ENCODE peak calls at places on chromosomes 2 and 18, in four cellular contexts. One of them, this sample, is unnamed. For H3K9me3 and H3K36me3, the result is how much of the 10 kb centered on the place peaks cover.

GRCh38 chr2:79368116-79368630 is 144.7 kb upstream of the CTNNA2 start:
- DNase-seq in GM23248: no peak
- DNase-seq in K562: no peak
- DNase-seq in neuronal stem cell: no peak
- DNase-seq in this sample: no peak

GRCh38 chr2:30266051-30266621 is 34.8 kb downstream of the LBH start:
- DNase-seq in GM23248: peak
- DNase-seq in K562: no peak
- DNase-seq in neuronal stem cell: no peak
- DNase-seq in this sample: peak

GRCh38 chr2:100262555-100263320 is 59.6 kb downstream of the LONRF2 start:
- DNase-seq in GM23248: peak
- DNase-seq in K562: peak
- DNase-seq in neuronal stem cell: peak
- DNase-seq in this sample: peak

GRCh38 chr2:42385225-42385624 is 24.2 kb upstream of the COX7A2L start:
- DNase-seq in GM23248: peak
- DNase-seq in K562: no peak
- DNase-seq in neuronal stem cell: no peak
- DNase-seq in this sample: no peak

GRCh38 chr18:49967171-49967570 is 153.8 kb upstream of the ACAA2 start:
- DNase-seq in GM23248: no peak
- DNase-seq in K562: no peak
- DNase-seq in neuronal stem cell: no peak
- DNase-seq in this sample: no peak

GRCh38 chr2:25566694-25567093 is 106.7 kb downstream of the DTNB start:
- DNase-seq in GM23248: no peak
- DNase-seq in K562: no peak
- DNase-seq in neuronal stem cell: no peak
- DNase-seq in this sample: peak

GRCh38 chr2:27496357-27497287 is at the start of gene GCKR:
- DNase-seq in GM23248: peak
- DNase-seq in K562: peak
- DNase-seq in neuronal stem cell: no peak
- DNase-seq in this sample: no peak

GRCh38 chr2:121898483-121898882 is 143.0 kb downstream of the TSN start:
- DNase-seq in GM23248: peak
- DNase-seq in K562: no peak
- DNase-seq in neuronal stem cell: no peak
- DNase-seq in this sample: no peak

GRCh38 chr2:241154915-241155314 is 4.6 kb downstream of the PPP1R7 start:
- DNase-seq in GM23248: peak
- DNase-seq in K562: no peak
- DNase-seq in neuronal stem cell: no peak
- DNase-seq in this sample: no peak

GRCh38 chr2:205865794-205866490 is 183.6 kb downstream of the NRP2 start:
- DNase-seq in GM23248: peak
- DNase-seq in K562: no peak
- DNase-seq in neuronal stem cell: no peak
- DNase-seq in this sample: no peak

GRCh38 chr2:177284531-177284930 is 20.0 kb upstream of the NFE2L2 start:
- DNase-seq in GM23248: no peak
- DNase-seq in K562: no peak
- DNase-seq in neuronal stem cell: no peak
- DNase-seq in this sample: no peak

GRCh38 chr2:173830169-173830568 is 135.0 kb downstream of the SP3 start:
- DNase-seq in GM23248: peak
- DNase-seq in K562: no peak
- DNase-seq in neuronal stem cell: no peak
- DNase-seq in this sample: no peak

GRCh38 chr2:120262150-120262549 is 9.5 kb downstream of the RALB start:
- DNase-seq in GM23248: no peak
- DNase-seq in K562: no peak
- DNase-seq in neuronal stem cell: no peak
- DNase-seq in this sample: no peak

GRCh38 chr2:157918319-157918718 is 42.2 kb upstream of the ACVR1 start:
- DNase-seq in GM23248: no peak
- DNase-seq in K562: no peak
- DNase-seq in neuronal stem cell: no peak
- DNase-seq in this sample: no peak

GRCh38 chr2:119405151-119405550 is 26.5 kb upstream of the TMEM37 start:
- DNase-seq in GM23248: no peak
- DNase-seq in K562: no peak
- DNase-seq in neuronal stem cell: no peak
- DNase-seq in this sample: no peak

GRCh38 chr2:27664245-27664574 is 521 bp downstream of the SLC4A1AP start:
- DNase-seq in GM23248: no peak
- DNase-seq in K562: no peak
- DNase-seq in neuronal stem cell: peak
- DNase-seq in this sample: no peak

GRCh38 chr2:182901748-182902147 is 35.3 kb upstream of the FRZB start:
- DNase-seq in GM23248: no peak
- DNase-seq in K562: no peak
- DNase-seq in neuronal stem cell: no peak
- DNase-seq in this sample: no peak

GRCh38 chr2:74498500-74499268 is 719 bp downstream of the LBX2 start:
- DNase-seq in GM23248: peak
- DNase-seq in K562: no peak
- DNase-seq in neuronal stem cell: no peak
- DNase-seq in this sample: no peak

GRCh38 chr2:8388779-8389178 is 293.1 kb upstream of the ID2 start:
- DNase-seq in GM23248: no peak
- DNase-seq in K562: no peak
- DNase-seq in neuronal stem cell: no peak
- DNase-seq in this sample: no peak

GRCh38 chr18:44736664-44737063 is 56.0 kb downstream of the SETBP1 start:
- DNase-seq in GM23248: no peak
- DNase-seq in K562: no peak
- DNase-seq in neuronal stem cell: no peak
- DNase-seq in this sample: no peak

GRCh38 chr2:46490521-46491141 is 11.3 kb downstream of the TMEM247 start:
- DNase-seq in GM23248: no peak
- DNase-seq in K562: no peak
- DNase-seq in neuronal stem cell: no peak
- DNase-seq in this sample: peak

GRCh38 chr18:51195602-51196115 is 1.8 kb downstream of the MEX3C start:
- DNase-seq in GM23248: peak
- DNase-seq in K562: peak
- DNase-seq in neuronal stem cell: peak
- DNase-seq in this sample: no peak

GRCh38 chr18:79869591-79870368 is 72.0 kb downstream of the KCNG2 start:
- DNase-seq in GM23248: no peak
- DNase-seq in K562: no peak
- DNase-seq in neuronal stem cell: no peak
- DNase-seq in this sample: no peak

GRCh38 chr2:45874324-45874723 is 222.8 kb downstream of the PRKCE start:
- DNase-seq in GM23248: no peak
- DNase-seq in K562: no peak
- DNase-seq in neuronal stem cell: no peak
- DNase-seq in this sample: no peak

GRCh38 chr2:224276251-224276650 is 125.7 kb downstream of the FAM124B start:
- DNase-seq in GM23248: no peak
- DNase-seq in K562: no peak
- DNase-seq in neuronal stem cell: no peak
- DNase-seq in this sample: no peak

GRCh38 chr2:28702415-28702859 is 49.2 kb upstream of the PPP1CB start:
- DNase-seq in GM23248: no peak
- DNase-seq in K562: no peak
- DNase-seq in neuronal stem cell: no peak
- DNase-seq in this sample: no peak

GRCh38 chr2:33146112-33146511 is 199.4 kb downstream of the LTBP1 start:
- DNase-seq in GM23248: peak
- DNase-seq in K562: no peak
- DNase-seq in neuronal stem cell: no peak
- DNase-seq in this sample: no peak

GRCh38 chr2:33190393-33190937 is 243.7 kb downstream of the LTBP1 start:
- DNase-seq in GM23248: no peak
- DNase-seq in K562: no peak
- DNase-seq in neuronal stem cell: no peak
- DNase-seq in this sample: no peak

GRCh38 chr2:32946314-32947075 is at the start of gene LTBP1:
- DNase-seq in GM23248: peak
- DNase-seq in K562: peak
- DNase-seq in neuronal stem cell: peak
- DNase-seq in this sample: peak

GRCh38 chr2:173402405-173402974 is 47.8 kb downstream of the CDCA7 start:
- DNase-seq in GM23248: peak
- DNase-seq in K562: peak
- DNase-seq in neuronal stem cell: peak
- DNase-seq in this sample: peak

DNA sequence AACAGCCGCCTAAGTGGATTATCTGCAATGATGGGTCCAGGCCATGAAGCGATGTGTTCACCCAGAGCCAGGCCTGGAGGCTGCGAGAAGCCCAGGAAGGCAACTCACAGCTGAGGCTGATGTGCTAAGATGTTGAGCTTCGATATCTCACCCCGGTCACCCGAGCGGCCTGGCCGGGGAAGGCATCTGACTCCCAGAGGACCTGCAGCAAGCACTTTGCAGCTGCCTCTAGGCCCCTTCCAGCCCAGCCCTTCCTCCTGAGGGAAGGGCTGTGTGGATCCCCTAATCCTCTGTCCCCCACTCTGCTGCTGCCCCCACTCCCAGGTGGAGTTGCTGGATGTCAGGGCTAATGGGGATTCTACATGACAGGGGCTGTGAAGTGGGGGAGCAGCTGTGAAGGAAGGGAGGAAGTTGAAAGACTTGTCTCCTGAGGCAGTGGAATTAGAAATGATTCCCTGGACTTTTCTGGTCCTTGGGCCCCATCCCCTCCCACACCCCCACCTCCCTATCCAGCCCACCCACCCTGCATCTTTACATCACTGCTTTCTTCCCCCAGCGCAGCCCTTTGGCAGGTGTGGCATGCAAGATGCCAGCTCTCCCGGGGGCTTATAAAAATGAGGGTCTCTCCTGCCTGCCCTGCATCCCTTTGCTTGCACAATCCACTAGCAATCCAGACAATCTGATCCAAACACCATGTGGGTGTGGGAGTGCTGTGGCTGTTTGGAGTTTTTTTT is 4.3 kb downstream of the ATP6V1B1 start:
- DNase-seq in GM23248: no peak
- DNase-seq in K562: no peak
- DNase-seq in neuronal stem cell: no peak
- DNase-seq in this sample: no peak
- H3K9me3 ChIP-seq in GM23248: under half
- H3K9me3 ChIP-seq in K562: under half
- H3K9me3 ChIP-seq in neuronal stem cell: under half
- H3K9me3 ChIP-seq in this sample: under half

GRCh38 chr2:15650616-15651366 is 59.1 kb downstream of the DDX1 start:
- DNase-seq in GM23248: no peak
- DNase-seq in K562: no peak
- DNase-seq in neuronal stem cell: no peak
- DNase-seq in this sample: no peak
- H2AFZ ChIP-seq in GM23248: no peak
- H2AFZ ChIP-seq in K562: no peak
- H2AFZ ChIP-seq in neuronal stem cell: no peak
- H2AFZ ChIP-seq in this sample: no peak

DNA sequence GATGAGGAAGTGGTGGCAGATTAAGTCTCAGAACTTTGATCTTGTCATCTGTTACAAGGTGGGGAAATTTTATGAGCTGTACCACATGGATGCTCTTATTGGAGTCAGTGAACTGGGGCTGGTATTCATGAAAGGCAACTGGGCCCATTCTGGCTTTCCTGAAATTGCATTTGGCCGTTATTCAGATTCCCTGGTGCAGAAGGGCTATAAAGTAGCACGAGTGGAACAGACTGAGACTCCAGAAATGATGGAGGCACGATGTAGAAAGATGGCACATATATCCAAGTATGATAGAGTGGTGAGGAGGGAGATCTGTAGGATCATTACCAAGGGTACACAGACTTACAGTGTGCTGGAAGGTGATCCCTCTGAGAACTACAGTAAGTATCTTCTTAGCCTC is 16.3 kb downstream of the MSH6 start:
- DNase-seq in GM23248: no peak
- DNase-seq in K562: no peak
- DNase-seq in neuronal stem cell: no peak
- DNase-seq in this sample: no peak
- H3K36me3 ChIP-seq in GM23248: half or more
- H3K36me3 ChIP-seq in K562: half or more
- H3K36me3 ChIP-seq in neuronal stem cell: half or more
- H3K36me3 ChIP-seq in this sample: half or more

DNA sequence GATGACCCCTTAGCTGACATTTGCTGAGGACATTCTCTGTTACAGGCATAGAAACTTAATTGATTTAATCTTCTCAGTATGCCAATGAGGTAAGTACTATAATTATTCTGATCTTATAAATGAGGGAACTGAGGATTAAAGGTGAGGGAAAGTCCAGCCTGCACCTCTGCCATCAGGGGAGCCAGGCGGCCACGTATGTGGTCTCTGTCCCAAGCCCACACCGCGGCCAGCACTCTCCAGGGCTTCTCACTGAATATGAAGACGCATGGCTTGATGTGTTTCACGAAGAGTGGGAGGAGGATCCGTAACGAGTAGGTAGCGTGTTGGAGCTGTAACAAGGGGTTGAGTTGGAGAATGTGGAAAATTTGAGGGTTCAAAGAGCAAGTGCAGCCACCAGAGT is 154.4 kb downstream of the TMEM18 start:
- DNase-seq in GM23248: no peak
- DNase-seq in K562: no peak
- DNase-seq in neuronal stem cell: no peak
- DNase-seq in this sample: no peak
- H3K9me3 ChIP-seq in GM23248: under half
- H3K9me3 ChIP-seq in K562: under half
- H3K9me3 ChIP-seq in neuronal stem cell: under half
- H3K9me3 ChIP-seq in this sample: under half

GRCh38 chr18:9136315-9137141 is at the start of gene ANKRD12:
- DNase-seq in GM23248: peak
- DNase-seq in K562: peak
- DNase-seq in neuronal stem cell: peak
- DNase-seq in this sample: peak
- H2AFZ ChIP-seq in GM23248: peak
- H2AFZ ChIP-seq in K562: peak
- H2AFZ ChIP-seq in neuronal stem cell: peak
- H2AFZ ChIP-seq in this sample: peak

This sample was measured in OCI-LY7.